ENCODE peak calls at places on chromosomes 13 and 19, in seven cellular contexts. One of them, this sample, is unnamed.

GRCh38 chr13:50370303-50370950 is 355.2 kb downstream of the KCNRG start:
- ATAC-seq in upper lobe of left lung: no peak
- ATAC-seq in aorta: no peak
- ATAC-seq in heart left ventricle: no peak
- ATAC-seq in foreskin keratinocyte: no peak
- ATAC-seq in right lobe of liver: no peak
- ATAC-seq in body of pancreas: no peak
- ATAC-seq in this sample: no peak

GRCh38 chr13:110030394-110030928 is 244.1 kb upstream of the IRS2 start:
- ATAC-seq in upper lobe of left lung: no peak
- ATAC-seq in aorta: no peak
- ATAC-seq in heart left ventricle: no peak
- ATAC-seq in foreskin keratinocyte: no peak
- ATAC-seq in right lobe of liver: peak; percentile 70
- ATAC-seq in body of pancreas: no peak
- ATAC-seq in this sample: no peak

GRCh38 chr13:80888421-80888820 is 547.5 kb upstream of the SPRY2 start:
- ATAC-seq in upper lobe of left lung: no peak
- ATAC-seq in aorta: no peak
- ATAC-seq in heart left ventricle: no peak
- ATAC-seq in foreskin keratinocyte: no peak
- ATAC-seq in right lobe of liver: no peak
- ATAC-seq in body of pancreas: no peak
- ATAC-seq in this sample: no peak

GRCh38 chr13:97692628-97693027 is 258.7 kb downstream of the RAP2A start:
- ATAC-seq in upper lobe of left lung: no peak
- ATAC-seq in aorta: no peak
- ATAC-seq in heart left ventricle: no peak
- ATAC-seq in foreskin keratinocyte: no peak
- ATAC-seq in right lobe of liver: no peak
- ATAC-seq in body of pancreas: no peak
- ATAC-seq in this sample: no peak

GRCh38 chr13:25848822-25849740 is 202.7 kb downstream of the SHISA2 start:
- ATAC-seq in upper lobe of left lung: no peak
- ATAC-seq in aorta: no peak
- ATAC-seq in heart left ventricle: no peak
- ATAC-seq in foreskin keratinocyte: no peak
- ATAC-seq in right lobe of liver: no peak
- ATAC-seq in body of pancreas: no peak
- ATAC-seq in this sample: no peak

GRCh38 chr13:30832845-30833332 is 73.2 kb upstream of the MEDAG start:
- ATAC-seq in upper lobe of left lung: no peak
- ATAC-seq in aorta: no peak
- ATAC-seq in heart left ventricle: peak; percentile 28
- ATAC-seq in foreskin keratinocyte: peak; percentile 63
- ATAC-seq in right lobe of liver: peak; percentile 34
- ATAC-seq in body of pancreas: peak; percentile 94
- ATAC-seq in this sample: no peak

GRCh38 chr13:90105881-90106496 is 1241.5 kb upstream of the MIR17HG start:
- ATAC-seq in upper lobe of left lung: no peak
- ATAC-seq in aorta: no peak
- ATAC-seq in heart left ventricle: no peak
- ATAC-seq in foreskin keratinocyte: peak; percentile 2
- ATAC-seq in right lobe of liver: no peak
- ATAC-seq in body of pancreas: no peak
- ATAC-seq in this sample: no peak

GRCh38 chr13:48866204-48866603 is 109.5 kb upstream of the FNDC3A start:
- ATAC-seq in upper lobe of left lung: no peak
- ATAC-seq in aorta: no peak
- ATAC-seq in heart left ventricle: peak; percentile 58
- ATAC-seq in foreskin keratinocyte: no peak
- ATAC-seq in right lobe of liver: no peak
- ATAC-seq in body of pancreas: no peak
- ATAC-seq in this sample: no peak

GRCh38 chr19:6340493-6341201 is 7.2 kb upstream of the ACER1 start:
- ATAC-seq in upper lobe of left lung: peak; percentile 40
- ATAC-seq in aorta: no peak
- ATAC-seq in heart left ventricle: no peak
- ATAC-seq in foreskin keratinocyte: no peak
- ATAC-seq in right lobe of liver: no peak
- ATAC-seq in body of pancreas: no peak
- ATAC-seq in this sample: no peak

GRCh38 chr19:8307965-8308866 is at the start of gene CD320:
- ATAC-seq in upper lobe of left lung: peak; percentile 90
- ATAC-seq in aorta: peak; percentile 96
- ATAC-seq in heart left ventricle: peak; percentile 92
- ATAC-seq in foreskin keratinocyte: peak; percentile 87
- ATAC-seq in right lobe of liver: peak; percentile 89
- ATAC-seq in body of pancreas: peak; percentile 93
- ATAC-seq in this sample: peak; percentile 96

GRCh38 chr13:73248711-73249580 is 190.1 kb downstream of the KLF5 start:
- ATAC-seq in upper lobe of left lung: peak; percentile 84
- ATAC-seq in aorta: no peak
- ATAC-seq in heart left ventricle: peak; percentile 50
- ATAC-seq in foreskin keratinocyte: peak; percentile 98
- ATAC-seq in right lobe of liver: peak; percentile 66
- ATAC-seq in body of pancreas: peak; percentile 99
- ATAC-seq in this sample: no peak

GRCh38 chr13:96052655-96053002 is 572 bp downstream of the UGGT2 start:
- ATAC-seq in upper lobe of left lung: peak; percentile 73
- ATAC-seq in aorta: peak; percentile 58
- ATAC-seq in heart left ventricle: peak; percentile 21
- ATAC-seq in foreskin keratinocyte: peak; percentile 72
- ATAC-seq in right lobe of liver: peak; percentile 40
- ATAC-seq in body of pancreas: peak; percentile 50
- ATAC-seq in this sample: peak; percentile 59

GRCh38 chr13:44218501-44219240 is 155.0 kb upstream of the SERP2 start:
- ATAC-seq in upper lobe of left lung: peak; percentile 91
- ATAC-seq in aorta: peak; percentile 87
- ATAC-seq in heart left ventricle: peak; percentile 90
- ATAC-seq in foreskin keratinocyte: no peak
- ATAC-seq in right lobe of liver: peak; percentile 88
- ATAC-seq in body of pancreas: peak; percentile 94
- ATAC-seq in this sample: peak; percentile 87

GRCh38 chr19:1657632-1658445 is 5.4 kb upstream of the TCF3 start:
- ATAC-seq in upper lobe of left lung: peak; percentile 4
- ATAC-seq in aorta: no peak
- ATAC-seq in heart left ventricle: no peak
- ATAC-seq in foreskin keratinocyte: no peak
- ATAC-seq in right lobe of liver: no peak
- ATAC-seq in body of pancreas: peak; percentile 29
- ATAC-seq in this sample: no peak

GRCh38 chr19:13014101-13014920 is 19.0 kb downstream of the NFIX start:
- ATAC-seq in upper lobe of left lung: no peak
- ATAC-seq in aorta: no peak
- ATAC-seq in heart left ventricle: no peak
- ATAC-seq in foreskin keratinocyte: no peak
- ATAC-seq in right lobe of liver: no peak
- ATAC-seq in body of pancreas: no peak
- ATAC-seq in this sample: no peak

GRCh38 chr13:83618966-83619365 is 263.3 kb downstream of the SLITRK1 start:
- ATAC-seq in upper lobe of left lung: no peak
- ATAC-seq in aorta: no peak
- ATAC-seq in heart left ventricle: no peak
- ATAC-seq in foreskin keratinocyte: peak; percentile 32
- ATAC-seq in right lobe of liver: no peak
- ATAC-seq in body of pancreas: no peak
- ATAC-seq in this sample: no peak

GRCh38 chr13:40247845-40248244 is 418.6 kb downstream of the FOXO1 start:
- ATAC-seq in upper lobe of left lung: no peak
- ATAC-seq in aorta: no peak
- ATAC-seq in heart left ventricle: no peak
- ATAC-seq in foreskin keratinocyte: no peak
- ATAC-seq in right lobe of liver: no peak
- ATAC-seq in body of pancreas: no peak
- ATAC-seq in this sample: no peak

GRCh38 chr13:45209229-45209628 is 8.4 kb upstream of the KCTD4 start:
- ATAC-seq in upper lobe of left lung: no peak
- ATAC-seq in aorta: no peak
- ATAC-seq in heart left ventricle: no peak
- ATAC-seq in foreskin keratinocyte: no peak
- ATAC-seq in right lobe of liver: no peak
- ATAC-seq in body of pancreas: no peak
- ATAC-seq in this sample: no peak

GRCh38 chr13:110308377-110309158 is 1.5 kb downstream of the COL4A2 start:
- ATAC-seq in upper lobe of left lung: no peak
- ATAC-seq in aorta: peak; percentile 25
- ATAC-seq in heart left ventricle: peak; percentile 25
- ATAC-seq in foreskin keratinocyte: peak; percentile 39
- ATAC-seq in right lobe of liver: peak; percentile 24
- ATAC-seq in body of pancreas: peak; percentile 43
- ATAC-seq in this sample: peak; percentile 3

GRCh38 chr19:10070730-10071446 is 15.2 kb upstream of the SHFL start:
- ATAC-seq in upper lobe of left lung: peak; percentile 6
- ATAC-seq in aorta: peak; percentile 33
- ATAC-seq in heart left ventricle: no peak
- ATAC-seq in foreskin keratinocyte: no peak
- ATAC-seq in right lobe of liver: peak; percentile 81
- ATAC-seq in body of pancreas: no peak
- ATAC-seq in this sample: no peak

GRCh38 chr13:111972261-111972780 is 94.6 kb upstream of the SOX1 start:
- ATAC-seq in upper lobe of left lung: no peak
- ATAC-seq in aorta: no peak
- ATAC-seq in heart left ventricle: no peak
- ATAC-seq in foreskin keratinocyte: no peak
- ATAC-seq in right lobe of liver: no peak
- ATAC-seq in body of pancreas: no peak
- ATAC-seq in this sample: no peak

GRCh38 chr13:41622545-41623429 is 165.4 kb downstream of the RGCC start:
- ATAC-seq in upper lobe of left lung: no peak
- ATAC-seq in aorta: peak; percentile 90
- ATAC-seq in heart left ventricle: peak; percentile 82
- ATAC-seq in foreskin keratinocyte: no peak
- ATAC-seq in right lobe of liver: peak; percentile 38
- ATAC-seq in body of pancreas: peak; percentile 66
- ATAC-seq in this sample: peak; percentile 94

GRCh38 chr13:114142640-114143490 is 10.4 kb upstream of the RASA3 start:
- ATAC-seq in upper lobe of left lung: peak; percentile 70
- ATAC-seq in aorta: peak; percentile 68
- ATAC-seq in heart left ventricle: peak; percentile 64
- ATAC-seq in foreskin keratinocyte: peak; percentile 68
- ATAC-seq in right lobe of liver: peak; percentile 64
- ATAC-seq in body of pancreas: peak; percentile 86
- ATAC-seq in this sample: peak; percentile 68

GRCh38 chr13:45796421-45796960 is 55.1 kb downstream of the SIAH3 start:
- ATAC-seq in upper lobe of left lung: no peak
- ATAC-seq in aorta: no peak
- ATAC-seq in heart left ventricle: peak; percentile 32
- ATAC-seq in foreskin keratinocyte: no peak
- ATAC-seq in right lobe of liver: no peak
- ATAC-seq in body of pancreas: no peak
- ATAC-seq in this sample: no peak

DNA sequence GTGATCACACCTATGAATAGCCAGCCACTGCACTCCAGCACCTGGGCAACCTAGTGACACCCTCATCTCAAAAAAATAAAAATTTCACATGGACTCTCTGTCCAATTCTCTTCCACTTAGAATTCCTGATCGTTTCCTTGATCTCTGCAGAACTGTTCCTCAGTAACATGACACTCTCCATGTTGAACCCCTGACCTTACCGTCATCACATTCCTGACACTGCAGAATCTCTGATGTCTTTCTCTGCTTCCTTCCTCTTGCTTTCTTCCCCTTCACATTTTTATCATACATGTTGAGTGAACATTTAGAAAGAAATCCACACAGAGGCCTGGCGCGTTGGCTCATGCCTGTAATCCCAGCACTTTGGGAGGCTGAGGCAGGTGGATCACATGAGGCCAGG is 15.0 kb downstream of the ZNF114 start:
- ATAC-seq in upper lobe of left lung: no peak
- ATAC-seq in aorta: no peak
- ATAC-seq in heart left ventricle: no peak
- ATAC-seq in foreskin keratinocyte: no peak
- ATAC-seq in right lobe of liver: no peak
- ATAC-seq in body of pancreas: no peak
- ATAC-seq in this sample: no peak
- H3K27me3 ChIP-seq in upper lobe of left lung: no peaks in the 10 kb centered on the region
- H3K27me3 ChIP-seq in aorta: peaks cover 3% of the 10 kb centered on the region
- H3K27me3 ChIP-seq in heart left ventricle: no peaks in the 10 kb centered on the region
- H3K27me3 ChIP-seq in foreskin keratinocyte: no peaks in the 10 kb centered on the region
- H3K27me3 ChIP-seq in right lobe of liver: no peaks in the 10 kb centered on the region
- H3K27me3 ChIP-seq in body of pancreas: no peaks in the 10 kb centered on the region
- H3K27me3 ChIP-seq in this sample: peaks cover 9% of the 10 kb centered on the region

GRCh38 chr19:18781885-18782527 is 9.1 kb downstream of the COMP start:
- ATAC-seq in upper lobe of left lung: no peak
- ATAC-seq in aorta: no peak
- ATAC-seq in heart left ventricle: no peak
- ATAC-seq in foreskin keratinocyte: no peak
- ATAC-seq in right lobe of liver: no peak
- ATAC-seq in body of pancreas: no peak
- ATAC-seq in this sample: no peak
- H3K27me3 ChIP-seq in upper lobe of left lung: peaks cover under 1% of the 10 kb centered on the region
- H3K27me3 ChIP-seq in aorta: no peaks in the 10 kb centered on the region
- H3K27me3 ChIP-seq in heart left ventricle: peaks cover 20% of the 10 kb centered on the region
- H3K27me3 ChIP-seq in foreskin keratinocyte: peaks cover 72% of the 10 kb centered on the region
- H3K27me3 ChIP-seq in right lobe of liver: no peaks in the 10 kb centered on the region
- H3K27me3 ChIP-seq in body of pancreas: peaks cover under 1% of the 10 kb centered on the region
- H3K27me3 ChIP-seq in this sample: peaks cover 36% of the 10 kb centered on the region

GRCh38 chr13:60787083-60787482 is 390.1 kb downstream of the TDRD3 start:
- ATAC-seq in upper lobe of left lung: no peak
- ATAC-seq in aorta: no peak
- ATAC-seq in heart left ventricle: no peak
- ATAC-seq in foreskin keratinocyte: peak; percentile 67
- ATAC-seq in right lobe of liver: no peak
- ATAC-seq in body of pancreas: no peak
- ATAC-seq in this sample: no peak

GRCh38 chr13:60788156-60788829 is 391.3 kb downstream of the TDRD3 start:
- ATAC-seq in upper lobe of left lung: no peak
- ATAC-seq in aorta: no peak
- ATAC-seq in heart left ventricle: peak; percentile 69
- ATAC-seq in foreskin keratinocyte: peak; percentile 97
- ATAC-seq in right lobe of liver: no peak
- ATAC-seq in body of pancreas: peak; percentile 40
- ATAC-seq in this sample: peak; percentile 57

GRCh38 chr13:60795219-60795618 is 398.2 kb downstream of the TDRD3 start:
- ATAC-seq in upper lobe of left lung: no peak
- ATAC-seq in aorta: no peak
- ATAC-seq in heart left ventricle: no peak
- ATAC-seq in foreskin keratinocyte: no peak
- ATAC-seq in right lobe of liver: no peak
- ATAC-seq in body of pancreas: no peak
- ATAC-seq in this sample: no peak

GRCh38 chr13:60790620-60791019 is 393.6 kb downstream of the TDRD3 start:
- ATAC-seq in upper lobe of left lung: no peak
- ATAC-seq in aorta: no peak
- ATAC-seq in heart left ventricle: peak; percentile 30
- ATAC-seq in foreskin keratinocyte: no peak
- ATAC-seq in right lobe of liver: no peak
- ATAC-seq in body of pancreas: no peak
- ATAC-seq in this sample: peak; percentile 41
- H3K27me3 ChIP-seq in upper lobe of left lung: no peaks in the 10 kb centered on the region
- H3K27me3 ChIP-seq in aorta: no peaks in the 10 kb centered on the region
- H3K27me3 ChIP-seq in heart left ventricle: no peaks in the 10 kb centered on the region
- H3K27me3 ChIP-seq in foreskin keratinocyte: no peaks in the 10 kb centered on the region
- H3K27me3 ChIP-seq in right lobe of liver: no peaks in the 10 kb centered on the region
- H3K27me3 ChIP-seq in body of pancreas: no peaks in the 10 kb centered on the region
- H3K27me3 ChIP-seq in this sample: no peaks in the 10 kb centered on the region

DNA sequence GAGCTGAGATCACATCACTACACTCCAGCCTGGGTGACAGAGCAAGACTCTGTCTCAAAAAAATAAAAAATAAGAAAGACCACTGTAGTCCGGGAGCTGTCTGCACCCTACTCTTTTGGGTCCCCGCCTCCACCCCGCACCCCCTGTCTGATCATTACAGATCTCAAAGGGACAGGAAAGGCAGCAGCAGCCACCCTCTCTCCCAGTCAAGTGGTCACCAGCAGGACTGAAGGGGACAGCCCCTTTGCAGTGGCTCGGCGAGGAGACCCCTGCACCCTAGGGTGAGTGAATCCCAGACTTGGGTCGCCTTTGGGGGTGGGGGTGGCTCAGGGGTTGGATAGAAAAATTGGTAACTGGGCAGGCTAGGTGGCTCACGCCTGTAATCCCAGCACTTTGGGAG is 12.5 kb upstream of the KCNN1 start:
- ATAC-seq in upper lobe of left lung: no peak
- ATAC-seq in aorta: no peak
- ATAC-seq in heart left ventricle: no peak
- ATAC-seq in foreskin keratinocyte: no peak
- ATAC-seq in right lobe of liver: no peak
- ATAC-seq in body of pancreas: no peak
- ATAC-seq in this sample: no peak
- H3K27me3 ChIP-seq in upper lobe of left lung: peaks cover 19% of the 10 kb centered on the region
- H3K27me3 ChIP-seq in aorta: no peaks in the 10 kb centered on the region
- H3K27me3 ChIP-seq in heart left ventricle: peaks cover 66% of the 10 kb centered on the region
- H3K27me3 ChIP-seq in foreskin keratinocyte: peaks cover 64% of the 10 kb centered on the region
- H3K27me3 ChIP-seq in right lobe of liver: peaks cover 8% of the 10 kb centered on the region
- H3K27me3 ChIP-seq in body of pancreas: peaks cover 52% of the 10 kb centered on the region
- H3K27me3 ChIP-seq in this sample: peaks cover 88% of the 10 kb centered on the region